ENCODE peak calls at places on chromosomes 11 and 22, in seven cellular contexts. One of them, this sample, is unnamed.
A peak's percentile ranks its signal among the peaks of the same experiment; 100 is the strongest.

GRCh38 chr22:19579880-19580279 is 55.7 kb upstream of the CLDN5 start:
- DNase-seq in lower lobe of right lung: peak; percentile 57
- DNase-seq in CD8-positive, alpha-beta T cell: no peak
- DNase-seq in astrocyte of the spinal cord: no peak
- DNase-seq in fibroblast of villous mesenchyme: no peak
- DNase-seq in adrenal gland: peak; percentile 66
- DNase-seq in HCT116: no peak
- DNase-seq in this sample: no peak

GRCh38 chr11:101185985-101186384 is 56.4 kb upstream of the PGR start:
- DNase-seq in lower lobe of right lung: no peak
- DNase-seq in CD8-positive, alpha-beta T cell: no peak
- DNase-seq in astrocyte of the spinal cord: no peak
- DNase-seq in fibroblast of villous mesenchyme: no peak
- DNase-seq in adrenal gland: no peak
- DNase-seq in HCT116: no peak
- DNase-seq in this sample: no peak

GRCh38 chr11:86210898-86211297 is 33.7 kb upstream of the EED start:
- DNase-seq in lower lobe of right lung: no peak
- DNase-seq in CD8-positive, alpha-beta T cell: no peak
- DNase-seq in astrocyte of the spinal cord: no peak
- DNase-seq in fibroblast of villous mesenchyme: no peak
- DNase-seq in adrenal gland: no peak
- DNase-seq in HCT116: no peak
- DNase-seq in this sample: no peak

GRCh38 chr22:41340357-41340756 is 39.0 kb downstream of the ZC3H7B start:
- DNase-seq in lower lobe of right lung: no peak
- DNase-seq in CD8-positive, alpha-beta T cell: no peak
- DNase-seq in astrocyte of the spinal cord: no peak
- DNase-seq in fibroblast of villous mesenchyme: no peak
- DNase-seq in adrenal gland: no peak
- DNase-seq in HCT116: no peak
- DNase-seq in this sample: no peak

GRCh38 chr22:29879738-29880137 is 3.2 kb upstream of the MTMR3 start:
- DNase-seq in lower lobe of right lung: no peak
- DNase-seq in CD8-positive, alpha-beta T cell: peak; percentile 35
- DNase-seq in astrocyte of the spinal cord: no peak
- DNase-seq in fibroblast of villous mesenchyme: no peak
- DNase-seq in adrenal gland: no peak
- DNase-seq in HCT116: peak; percentile 10
- DNase-seq in this sample: peak; percentile 28

GRCh38 chr11:45143494-45143893 is 2.9 kb upstream of the PRDM11 start:
- DNase-seq in lower lobe of right lung: no peak
- DNase-seq in CD8-positive, alpha-beta T cell: no peak
- DNase-seq in astrocyte of the spinal cord: no peak
- DNase-seq in fibroblast of villous mesenchyme: no peak
- DNase-seq in adrenal gland: no peak
- DNase-seq in HCT116: no peak
- DNase-seq in this sample: no peak

GRCh38 chr11:84993386-84993785 is 633.8 kb downstream of the DLG2 start:
- DNase-seq in lower lobe of right lung: no peak
- DNase-seq in CD8-positive, alpha-beta T cell: no peak
- DNase-seq in astrocyte of the spinal cord: no peak
- DNase-seq in fibroblast of villous mesenchyme: peak; percentile 0
- DNase-seq in adrenal gland: no peak
- DNase-seq in HCT116: peak; percentile 1
- DNase-seq in this sample: peak; percentile 31

GRCh38 chr22:29215012-29215860 is 9.5 kb downstream of the EMID1 start:
- DNase-seq in lower lobe of right lung: no peak
- DNase-seq in CD8-positive, alpha-beta T cell: no peak
- DNase-seq in astrocyte of the spinal cord: no peak
- DNase-seq in fibroblast of villous mesenchyme: no peak
- DNase-seq in adrenal gland: no peak
- DNase-seq in HCT116: no peak
- DNase-seq in this sample: no peak

GRCh38 chr22:41442240-41442792 is 4.3 kb downstream of the TOB2 start:
- DNase-seq in lower lobe of right lung: no peak
- DNase-seq in CD8-positive, alpha-beta T cell: no peak
- DNase-seq in astrocyte of the spinal cord: no peak
- DNase-seq in fibroblast of villous mesenchyme: no peak
- DNase-seq in adrenal gland: no peak
- DNase-seq in HCT116: no peak
- DNase-seq in this sample: no peak

GRCh38 chr22:26590525-26590858 is 560 bp upstream of the TPST2 start:
- DNase-seq in lower lobe of right lung: no peak
- DNase-seq in CD8-positive, alpha-beta T cell: no peak
- DNase-seq in astrocyte of the spinal cord: no peak
- DNase-seq in fibroblast of villous mesenchyme: no peak
- DNase-seq in adrenal gland: peak; percentile 59
- DNase-seq in HCT116: no peak
- DNase-seq in this sample: peak; percentile 13

GRCh38 chr11:62909107-62909894 is 11.9 kb downstream of the CHRM1 start:
- DNase-seq in lower lobe of right lung: peak; percentile 82
- DNase-seq in CD8-positive, alpha-beta T cell: no peak
- DNase-seq in astrocyte of the spinal cord: peak; percentile 75
- DNase-seq in fibroblast of villous mesenchyme: peak; percentile 70
- DNase-seq in adrenal gland: peak; percentile 78
- DNase-seq in HCT116: peak; percentile 47
- DNase-seq in this sample: peak; percentile 58

GRCh38 chr22:45548991-45549736 is 46.5 kb downstream of the FBLN1 start:
- DNase-seq in lower lobe of right lung: no peak
- DNase-seq in CD8-positive, alpha-beta T cell: no peak
- DNase-seq in astrocyte of the spinal cord: peak; percentile 94
- DNase-seq in fibroblast of villous mesenchyme: peak; percentile 98
- DNase-seq in adrenal gland: no peak
- DNase-seq in HCT116: peak; percentile 37
- DNase-seq in this sample: peak; percentile 98

GRCh38 chr22:37801946-37802309 is 5.8 kb upstream of the GCAT start:
- DNase-seq in lower lobe of right lung: no peak
- DNase-seq in CD8-positive, alpha-beta T cell: no peak
- DNase-seq in astrocyte of the spinal cord: no peak
- DNase-seq in fibroblast of villous mesenchyme: no peak
- DNase-seq in adrenal gland: no peak
- DNase-seq in HCT116: no peak
- DNase-seq in this sample: no peak

GRCh38 chr11:120912504-120912903 is 111.4 kb upstream of the TBCEL start:
- DNase-seq in lower lobe of right lung: no peak
- DNase-seq in CD8-positive, alpha-beta T cell: no peak
- DNase-seq in astrocyte of the spinal cord: peak; percentile 27
- DNase-seq in fibroblast of villous mesenchyme: peak; percentile 55
- DNase-seq in adrenal gland: no peak
- DNase-seq in HCT116: peak; percentile 53
- DNase-seq in this sample: peak; percentile 57
- TF ChIP-seq CTCF in lower lobe of right lung: peak; percentile 27
- TF ChIP-seq CTCF in CD8-positive, alpha-beta T cell: no peak
- TF ChIP-seq CTCF in astrocyte of the spinal cord: peak; percentile 42
- TF ChIP-seq CTCF in fibroblast of villous mesenchyme: peak; percentile 50
- TF ChIP-seq CTCF in adrenal gland: no peak
- TF ChIP-seq CTCF in HCT116: peak; percentile 63
- TF ChIP-seq CTCF in this sample: peak; percentile 47

GRCh38 chr22:44497218-44497903 is 672 bp downstream of the RTL6 start:
- DNase-seq in lower lobe of right lung: no peak
- DNase-seq in CD8-positive, alpha-beta T cell: no peak
- DNase-seq in astrocyte of the spinal cord: peak; percentile 29
- DNase-seq in fibroblast of villous mesenchyme: peak; percentile 36
- DNase-seq in adrenal gland: peak; percentile 74
- DNase-seq in HCT116: no peak
- DNase-seq in this sample: peak; percentile 53
- H3K4me3 ChIP-seq in lower lobe of right lung: peak overlapping the region; percentile 70
- H3K4me3 ChIP-seq in CD8-positive, alpha-beta T cell: peak overlapping the region; percentile 65
- H3K4me3 ChIP-seq in astrocyte of the spinal cord: peak overlapping the region; percentile 67
- H3K4me3 ChIP-seq in fibroblast of villous mesenchyme: peak overlapping the region; percentile 70
- H3K4me3 ChIP-seq in adrenal gland: peak overlapping the region; percentile 98
- H3K4me3 ChIP-seq in HCT116: peak overlapping the region; percentile 75
- H3K4me3 ChIP-seq in this sample: peak overlapping the region; percentile 61

GRCh38 chr11:74276581-74276980 is 34.9 kb downstream of the P4HA3 start:
- DNase-seq in lower lobe of right lung: no peak
- DNase-seq in CD8-positive, alpha-beta T cell: no peak
- DNase-seq in astrocyte of the spinal cord: peak; percentile 40
- DNase-seq in fibroblast of villous mesenchyme: no peak
- DNase-seq in adrenal gland: no peak
- DNase-seq in HCT116: no peak
- DNase-seq in this sample: peak; percentile 53
- TF ChIP-seq CTCF in lower lobe of right lung: no peak
- TF ChIP-seq CTCF in CD8-positive, alpha-beta T cell: no peak
- TF ChIP-seq CTCF in astrocyte of the spinal cord: no peak
- TF ChIP-seq CTCF in fibroblast of villous mesenchyme: no peak
- TF ChIP-seq CTCF in adrenal gland: no peak
- TF ChIP-seq CTCF in HCT116: no peak
- TF ChIP-seq CTCF in this sample: no peak

GRCh38 chr11:125942771-125943428 is 2.9 kb upstream of the VSIG10L2 start:
- DNase-seq in lower lobe of right lung: no peak
- DNase-seq in CD8-positive, alpha-beta T cell: no peak
- DNase-seq in astrocyte of the spinal cord: no peak
- DNase-seq in fibroblast of villous mesenchyme: no peak
- DNase-seq in adrenal gland: peak; percentile 39
- DNase-seq in HCT116: no peak
- DNase-seq in this sample: no peak
- H3K4me3 ChIP-seq in lower lobe of right lung: no peak overlapping the region
- H3K4me3 ChIP-seq in CD8-positive, alpha-beta T cell: no peak overlapping the region
- H3K4me3 ChIP-seq in astrocyte of the spinal cord: no peak overlapping the region
- H3K4me3 ChIP-seq in fibroblast of villous mesenchyme: no peak overlapping the region
- H3K4me3 ChIP-seq in adrenal gland: no peak overlapping the region
- H3K4me3 ChIP-seq in HCT116: no peak overlapping the region
- H3K4me3 ChIP-seq in this sample: no peak overlapping the region

GRCh38 chr11:65809496-65809895 is 22.6 kb downstream of the OVOL1 start:
- DNase-seq in lower lobe of right lung: peak; percentile 28
- DNase-seq in CD8-positive, alpha-beta T cell: no peak
- DNase-seq in astrocyte of the spinal cord: no peak
- DNase-seq in fibroblast of villous mesenchyme: no peak
- DNase-seq in adrenal gland: no peak
- DNase-seq in HCT116: no peak
- DNase-seq in this sample: no peak

GRCh38 chr11:65806972-65807371 is 20.1 kb downstream of the OVOL1 start:
- DNase-seq in lower lobe of right lung: no peak
- DNase-seq in CD8-positive, alpha-beta T cell: no peak
- DNase-seq in astrocyte of the spinal cord: no peak
- DNase-seq in fibroblast of villous mesenchyme: no peak
- DNase-seq in adrenal gland: no peak
- DNase-seq in HCT116: no peak
- DNase-seq in this sample: no peak

GRCh38 chr11:65811764-65812475 is 21.8 kb upstream of the SNX32 start:
- DNase-seq in lower lobe of right lung: peak; percentile 76
- DNase-seq in CD8-positive, alpha-beta T cell: no peak
- DNase-seq in astrocyte of the spinal cord: no peak
- DNase-seq in fibroblast of villous mesenchyme: peak; percentile 27
- DNase-seq in adrenal gland: no peak
- DNase-seq in HCT116: no peak
- DNase-seq in this sample: peak; percentile 38

GRCh38 chr11:65808744-65809341 is 22.0 kb downstream of the OVOL1 start:
- DNase-seq in lower lobe of right lung: peak; percentile 41
- DNase-seq in CD8-positive, alpha-beta T cell: no peak
- DNase-seq in astrocyte of the spinal cord: no peak
- DNase-seq in fibroblast of villous mesenchyme: no peak
- DNase-seq in adrenal gland: no peak
- DNase-seq in HCT116: no peak
- DNase-seq in this sample: no peak

GRCh38 chr11:65810046-65810868 is 23.4 kb downstream of the OVOL1 start:
- DNase-seq in lower lobe of right lung: peak; percentile 38
- DNase-seq in CD8-positive, alpha-beta T cell: no peak
- DNase-seq in astrocyte of the spinal cord: no peak
- DNase-seq in fibroblast of villous mesenchyme: no peak
- DNase-seq in adrenal gland: no peak
- DNase-seq in HCT116: no peak
- DNase-seq in this sample: peak; percentile 10
- TF ChIP-seq CTCF in lower lobe of right lung: no peak
- TF ChIP-seq CTCF in CD8-positive, alpha-beta T cell: no peak
- TF ChIP-seq CTCF in astrocyte of the spinal cord: no peak
- TF ChIP-seq CTCF in fibroblast of villous mesenchyme: no peak
- TF ChIP-seq CTCF in adrenal gland: no peak
- TF ChIP-seq CTCF in HCT116: no peak
- TF ChIP-seq CTCF in this sample: no peak

GRCh38 chr11:107688322-107688918 is 23.4 kb downstream of the SLN start:
- DNase-seq in lower lobe of right lung: no peak
- DNase-seq in CD8-positive, alpha-beta T cell: no peak
- DNase-seq in astrocyte of the spinal cord: no peak
- DNase-seq in fibroblast of villous mesenchyme: no peak
- DNase-seq in adrenal gland: no peak
- DNase-seq in HCT116: no peak
- DNase-seq in this sample: no peak
- H3K4me3 ChIP-seq in lower lobe of right lung: no peak overlapping the region
- H3K4me3 ChIP-seq in CD8-positive, alpha-beta T cell: no peak overlapping the region
- H3K4me3 ChIP-seq in astrocyte of the spinal cord: no peak overlapping the region
- H3K4me3 ChIP-seq in fibroblast of villous mesenchyme: no peak overlapping the region
- H3K4me3 ChIP-seq in adrenal gland: no peak overlapping the region
- H3K4me3 ChIP-seq in HCT116: no peak overlapping the region
- H3K4me3 ChIP-seq in this sample: no peak overlapping the region

DNA sequence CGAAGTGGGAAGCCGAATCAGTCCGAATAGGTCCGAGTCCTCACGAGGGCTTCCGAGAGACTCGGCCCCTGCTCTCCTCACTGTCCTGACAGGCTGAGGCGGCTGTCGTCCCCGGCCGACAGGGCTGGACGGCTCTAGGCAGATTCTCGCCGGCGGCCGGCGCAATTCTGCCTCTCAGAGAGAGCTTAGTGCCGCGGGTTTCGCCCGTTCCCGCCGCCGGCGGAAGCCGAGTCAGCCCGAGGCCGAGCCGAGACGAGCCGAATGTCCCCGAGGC is 247 bp upstream of the DEAF1 start:
- DNase-seq in lower lobe of right lung: no peak
- DNase-seq in CD8-positive, alpha-beta T cell: no peak
- DNase-seq in astrocyte of the spinal cord: no peak
- DNase-seq in fibroblast of villous mesenchyme: no peak
- DNase-seq in adrenal gland: no peak
- DNase-seq in HCT116: no peak
- DNase-seq in this sample: no peak
- TF ChIP-seq CTCF in lower lobe of right lung: no peak
- TF ChIP-seq CTCF in CD8-positive, alpha-beta T cell: no peak
- TF ChIP-seq CTCF in astrocyte of the spinal cord: no peak
- TF ChIP-seq CTCF in fibroblast of villous mesenchyme: no peak
- TF ChIP-seq CTCF in adrenal gland: no peak
- TF ChIP-seq CTCF in HCT116: no peak
- TF ChIP-seq CTCF in this sample: no peak

GRCh38 chr11:18393581-18394299 is 623 bp upstream of the LDHA start:
- DNase-seq in lower lobe of right lung: no peak
- DNase-seq in CD8-positive, alpha-beta T cell: no peak
- DNase-seq in astrocyte of the spinal cord: no peak
- DNase-seq in fibroblast of villous mesenchyme: no peak
- DNase-seq in adrenal gland: peak; percentile 79
- DNase-seq in HCT116: no peak
- DNase-seq in this sample: no peak
- H3K4me3 ChIP-seq in lower lobe of right lung: peak overlapping the region; percentile 94
- H3K4me3 ChIP-seq in CD8-positive, alpha-beta T cell: peak overlapping the region; percentile 86
- H3K4me3 ChIP-seq in astrocyte of the spinal cord: peak overlapping the region; percentile 100
- H3K4me3 ChIP-seq in fibroblast of villous mesenchyme: peak overlapping the region; percentile 91
- H3K4me3 ChIP-seq in adrenal gland: peak overlapping the region; percentile 67
- H3K4me3 ChIP-seq in HCT116: peak overlapping the region; percentile 100
- H3K4me3 ChIP-seq in this sample: peak overlapping the region; percentile 0

DNA sequence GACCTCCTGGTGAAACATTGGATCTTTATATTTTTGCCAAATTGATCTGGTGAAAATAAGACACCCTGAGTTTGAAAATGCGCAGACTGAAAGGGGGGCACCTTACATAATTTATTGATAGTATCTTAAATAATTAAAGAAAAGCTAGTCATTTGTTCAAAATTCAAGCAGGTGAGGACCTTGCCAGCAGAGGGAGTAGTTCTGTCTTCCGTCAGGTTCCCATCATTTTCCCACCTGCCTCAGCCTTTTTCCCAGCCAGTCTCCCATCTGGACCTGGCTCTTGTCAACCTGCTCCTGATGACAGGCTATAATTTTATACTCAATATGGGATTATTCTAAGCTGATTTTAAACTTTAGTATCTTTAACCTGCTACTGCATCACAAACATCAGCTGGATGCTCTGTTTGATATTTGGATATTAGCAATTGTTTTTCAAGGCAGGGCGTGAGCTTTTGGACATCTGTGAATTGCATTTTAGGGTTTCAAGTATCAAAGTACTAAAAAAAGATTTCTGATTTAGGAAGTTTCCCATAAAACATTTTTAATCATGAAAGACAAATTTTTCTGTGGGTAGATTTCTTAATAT is 132.0 kb downstream of the ELP4 start:
- DNase-seq in lower lobe of right lung: no peak
- DNase-seq in CD8-positive, alpha-beta T cell: no peak
- DNase-seq in astrocyte of the spinal cord: peak; percentile 44
- DNase-seq in fibroblast of villous mesenchyme: peak; percentile 29
- DNase-seq in adrenal gland: peak; percentile 61
- DNase-seq in HCT116: peak; percentile 39
- DNase-seq in this sample: peak; percentile 53
- TF ChIP-seq CTCF in lower lobe of right lung: peak; percentile 47
- TF ChIP-seq CTCF in CD8-positive, alpha-beta T cell: no peak
- TF ChIP-seq CTCF in astrocyte of the spinal cord: peak; percentile 72
- TF ChIP-seq CTCF in fibroblast of villous mesenchyme: peak; percentile 72
- TF ChIP-seq CTCF in adrenal gland: peak; percentile 36
- TF ChIP-seq CTCF in HCT116: peak; percentile 69
- TF ChIP-seq CTCF in this sample: peak; percentile 64

This sample was measured in fibroblast of mammary gland.